ENCODE peak calls at places on chromosomes 6 and 20, in ten cellular contexts. P is mammary epithelial cell; J is effector memory CD4-positive, alpha-beta T cell; W is kidney tubule cell; H is left lobe of liver; S is stimulated activated CD4-positive, alpha-beta T cell treated with anti-CD3 and anti-CD28 coated beads, Interleukin-4, amount 100 ng/mL, for 1 hour; Z is spleen; R is NCI-H2029; G is COR-L47; F is caudate nucleus. T is an unnamed sample.

GRCh38 chr6:132365319-132365907 is 35.9 kb downstream of the MOXD1 start:
- DNase-seq in P (no peak), J (no peak), W (peak), H (no peak), S (no peak), Z (no peak), R (no peak), G (no peak), F (no peak), T (no peak)

GRCh38 chr20:51128198-51128597 is 105.3 kb upstream of the KCNG1 start:
- DNase-seq in P (peak), J (no peak), W (peak), H (no peak), S (no peak), Z (no peak), R (no peak), G (no peak), F (no peak), T (peak)

GRCh38 chr6:13836170-13836569 is 21.8 kb upstream of the MCUR1 start:
- DNase-seq in P (no peak), J (no peak), W (no peak), H (no peak), S (no peak), Z (no peak), R (peak), G (no peak), F (no peak), T (no peak)

GRCh38 chr20:63847374-63848002 is 13.8 kb upstream of the ABHD16B start:
- DNase-seq in P (no peak), J (no peak), W (no peak), H (no peak), S (no peak), Z (peak), R (no peak), G (no peak), F (no peak), T (no peak)

GRCh38 chr6:125149256-125150144 is 4.1 kb upstream of the TPD52L1 start:
- DNase-seq in P (peak), J (no peak), W (peak), H (no peak), S (no peak), Z (no peak), R (no peak), G (no peak), F (no peak), T (peak)

GRCh38 chr6:106514281-106514885 is 114.9 kb downstream of the RTN4IP1 start:
- DNase-seq in P (peak), J (no peak), W (peak), H (no peak), S (no peak), Z (no peak), R (peak), G (no peak), F (no peak), T (peak)

GRCh38 chr20:52305843-52306242 is 114.3 kb upstream of the ZFP64 start:
- DNase-seq in P (no peak), J (no peak), W (no peak), H (no peak), S (peak), Z (no peak), R (no peak), G (no peak), F (no peak), T (no peak)

GRCh38 chr6:90788781-90789180 is 201.9 kb upstream of the MAP3K7 start:
- DNase-seq in P (no peak), J (no peak), W (no peak), H (no peak), S (no peak), Z (no peak), R (no peak), G (no peak), F (no peak), T (no peak)